ENCODE peak calls at places on chromosomes 6 and 20, in ten cellular contexts. H is epithelial cell of esophagus, L is choroid plexus epithelial cell, I is BJ, B is HCT116, J is GM13977, F is mucosa of descending colon, Q is IMR-90, Z is heart left ventricle, Y is A549. S is an unnamed sample.

GRCh38 chr6:1615651-1616420 is 6.1 kb downstream of the FOXC1 start:
- DNase-seq in H (no peak), L (no peak), I (no peak), B (no peak), J (no peak), F (no peak), Q (no peak), Z (no peak), Y (no peak), S (no peak)

GRCh38 chr20:40966103-40966502 is 62.5 kb upstream of the TOP1 start:
- DNase-seq in H (no peak), L (no peak), I (no peak), B (no peak), J (peak; percentile 17), F (no peak), Q (no peak), Z (no peak), Y (no peak), S (no peak)

GRCh38 chr20:57900226-57900905 is 190.6 kb upstream of the PMEPA1 start:
- DNase-seq in H (no peak), L (no peak), I (no peak), B (no peak), J (no peak), F (no peak), Q (no peak), Z (no peak), Y (no peak), S (no peak)

GRCh38 chr6:89434954-89435353 is 2.0 kb downstream of the ANKRD6 start:
- DNase-seq in H (no peak), L (no peak), I (no peak), B (no peak), J (no peak), F (no peak), Q (no peak), Z (no peak), Y (no peak), S (no peak)

GRCh38 chr6:33620158-33620583 is 951 bp upstream of the ITPR3 start:
- DNase-seq in H (no peak), L (no peak), I (no peak), B (no peak), J (peak; percentile 60), F (peak; percentile 79), Q (no peak), Z (no peak), Y (no peak), S (no peak)

GRCh38 chr6:136592930-136593673 is 42.9 kb upstream of the MAP7 start:
- DNase-seq in H (peak; percentile 68), L (peak; percentile 69), I (no peak), B (no peak), J (no peak), F (no peak), Q (peak; percentile 86), Z (no peak), Y (no peak), S (no peak)

GRCh38 chr6:116682334-116682712 is 1.3 kb downstream of the KPNA5 start:
- DNase-seq in H (peak; percentile 52), L (peak; percentile 73), I (no peak), B (no peak), J (peak; percentile 43), F (no peak), Q (peak; percentile 55), Z (no peak), Y (no peak), S (no peak)

GRCh38 chr6:28118217-28118616 is 6.2 kb upstream of the ZSCAN16 start:
- DNase-seq in H (no peak), L (no peak), I (no peak), B (no peak), J (no peak), F (no peak), Q (no peak), Z (no peak), Y (no peak), S (no peak)

GRCh38 chr20:15654208-15654649 is 919.0 kb downstream of the KIF16B start:
- DNase-seq in H (peak; percentile 72), L (peak; percentile 72), I (no peak), B (peak; percentile 6), J (peak; percentile 38), F (no peak), Q (peak; percentile 49), Z (no peak), Y (peak; percentile 55), S (no peak)

GRCh38 chr6:22399693-22400092 is 102.9 kb upstream of the PRL start:
- DNase-seq in H (peak; percentile 48), L (peak; percentile 5), I (no peak), B (no peak), J (no peak), F (no peak), Q (peak; percentile 16), Z (no peak), Y (peak; percentile 8), S (no peak)

GRCh38 chr20:35199696-35200095 is 26.8 kb upstream of the MMP24 start:
- DNase-seq in H (peak; percentile 71), L (no peak), I (no peak), B (no peak), J (no peak), F (no peak), Q (peak; percentile 66), Z (no peak), Y (no peak), S (no peak)

GRCh38 chr6:108002365-108003221 is 44.6 kb upstream of the SEC63 start:
- DNase-seq in H (peak; percentile 95), L (peak; percentile 31), I (no peak), B (no peak), J (no peak), F (peak; percentile 54), Q (peak; percentile 6), Z (no peak), Y (peak; percentile 75), S (no peak)

GRCh38 chr6:87093651-87094050 is 1.3 kb downstream of the CGA start:
- DNase-seq in H (no peak), L (peak; percentile 11), I (peak; percentile 21), B (no peak), J (no peak), F (no peak), Q (peak; percentile 61), Z (no peak), Y (no peak), S (no peak)

GRCh38 chr20:40892642-40893041 is 136.0 kb upstream of the TOP1 start:
- DNase-seq in H (no peak), L (no peak), I (no peak), B (no peak), J (no peak), F (no peak), Q (no peak), Z (no peak), Y (no peak), S (no peak)

GRCh38 chr20:38127011-38127621 is 38.0 kb downstream of the TGM2 start:
- DNase-seq in H (peak; percentile 61), L (peak; percentile 78), I (no peak), B (peak; percentile 26), J (no peak), F (no peak), Q (peak; percentile 83), Z (no peak), Y (peak; percentile 58), S (peak; percentile 46)

GRCh38 chr6:157017861-157018260 is 240.7 kb downstream of the ARID1B start:
- DNase-seq in H (peak; percentile 40), L (no peak), I (no peak), B (no peak), J (no peak), F (no peak), Q (peak; percentile 15), Z (no peak), Y (no peak), S (no peak)

GRCh38 chr6:18823782-18824386 is 436.7 kb downstream of the RNF144B start:
- DNase-seq in H (peak; percentile 59), L (peak; percentile 33), I (no peak), B (peak; percentile 74), J (no peak), F (no peak), Q (peak; percentile 1), Z (no peak), Y (peak; percentile 72), S (no peak)

GRCh38 chr6:43983191-43983590 is 144.1 kb downstream of the MRPL14 start:
- DNase-seq in H (no peak), L (no peak), I (no peak), B (no peak), J (no peak), F (no peak), Q (no peak), Z (no peak), Y (no peak), S (peak; percentile 52)

GRCh38 chr20:46286380-46286779 is 21.9 kb downstream of the CDH22 start:
- DNase-seq in H (no peak), L (no peak), I (no peak), B (no peak), J (no peak), F (no peak), Q (no peak), Z (no peak), Y (no peak), S (no peak)

GRCh38 chr6:141077355-141078333 is 1055.1 kb upstream of the GJE1 start:
- DNase-seq in H (peak; percentile 10), L (peak; percentile 46), I (no peak), B (peak; percentile 65), J (peak; percentile 6), F (no peak), Q (no peak), Z (no peak), Y (peak; percentile 43), S (no peak)
- TF ChIP-seq CTCF in H (peak; percentile 17), L (peak; percentile 51), I (no peak), B (peak; percentile 68), J (peak; percentile 35), F (no peak), Q (peak; percentile 21), Z (no peak), Y (no peak), S (peak; percentile 47)

GRCh38 chr6:42963855-42964605 is 3.5 kb downstream of the GNMT start:
- DNase-seq in H (peak; percentile 66), L (peak; percentile 66), I (no peak), B (no peak), J (no peak), F (no peak), Q (peak; percentile 58), Z (no peak), Y (peak; percentile 63), S (no peak)
- TF ChIP-seq CTCF in H (peak; percentile 38), L (peak; percentile 56), I (peak; percentile 45), B (peak; percentile 52), J (peak; percentile 37), F (no peak), Q (peak; percentile 42), Z (no peak), Y (peak; percentile 26), S (peak; percentile 64)

GRCh38 chr6:7624781-7625710 is 35.0 kb downstream of the SNRNP48 start:
- DNase-seq in H (peak; percentile 17), L (peak; percentile 45), I (no peak), B (no peak), J (no peak), F (no peak), Q (no peak), Z (no peak), Y (no peak), S (no peak)
- TF ChIP-seq CTCF in H (no peak), L (no peak), I (no peak), B (peak; percentile 10), J (no peak), F (no peak), Q (peak; percentile 5), Z (no peak), Y (peak; percentile 8), S (peak; percentile 50)

DNA sequence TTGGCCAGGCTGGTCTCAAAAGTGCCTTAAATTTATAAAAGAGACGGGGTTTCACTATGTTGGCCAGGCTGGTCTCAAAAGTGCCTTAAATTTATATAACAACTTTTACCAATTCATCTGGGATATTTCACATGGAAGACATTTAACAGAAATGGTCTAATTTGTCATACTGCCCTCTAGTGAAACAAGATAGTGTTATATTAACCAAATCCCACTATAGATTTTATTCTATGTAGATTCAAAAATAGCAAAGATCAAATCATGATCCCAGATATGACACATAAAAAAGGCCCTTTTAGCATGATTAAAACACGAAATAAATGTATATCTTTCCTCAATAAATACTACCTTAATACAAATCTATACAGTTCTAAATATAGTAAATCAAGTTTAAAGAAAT is 102.8 kb upstream of the TFAP2D start:
- DNase-seq in H (peak; percentile 3), L (no peak), I (no peak), B (no peak), J (no peak), F (no peak), Q (no peak), Z (no peak), Y (no peak), S (no peak)
- TF ChIP-seq CTCF in H (no peak), L (no peak), I (no peak), B (peak; percentile 11), J (peak; percentile 18), F (no peak), Q (peak; percentile 32), Z (no peak), Y (no peak), S (peak; percentile 76)

S was measured in chondrocyte.